ENCODE peak calls at places on chromosomes 16 and 17, in six cellular contexts. One of them, this sample, is unnamed.

GRCh38 chr17:59149841-59150511 is 5.0 kb downstream of the SKA2 start:
- DNase-seq in GM23338: no peak
- DNase-seq in A549: peak; percentile 10
- DNase-seq in dorsolateral prefrontal cortex: no peak
- DNase-seq in BE2C: no peak
- DNase-seq in mucosa of descending colon: no peak
- DNase-seq in this sample: no peak

GRCh38 chr17:78933025-78933958 is 8.1 kb upstream of the TIMP2 start:
- DNase-seq in BE2C: no peak
- DNase-seq in dorsolateral prefrontal cortex: no peak
- DNase-seq in GM23338: no peak
- DNase-seq in mucosa of descending colon: no peak
- DNase-seq in A549: peak; percentile 96
- DNase-seq in this sample: no peak

GRCh38 chr16:22232277-22233049 is 26.4 kb downstream of the EEF2K start:
- DNase-seq in GM23338: no peak
- DNase-seq in mucosa of descending colon: peak; percentile 95
- DNase-seq in BE2C: no peak
- DNase-seq in A549: peak; percentile 95
- DNase-seq in dorsolateral prefrontal cortex: no peak
- DNase-seq in this sample: no peak

GRCh38 chr17:7436556-7437368 is 1.5 kb downstream of the TMEM102 start:
- DNase-seq in BE2C: peak; percentile 81
- DNase-seq in A549: peak; percentile 92
- DNase-seq in dorsolateral prefrontal cortex: peak; percentile 54
- DNase-seq in GM23338: peak; percentile 92
- DNase-seq in mucosa of descending colon: peak; percentile 91
- DNase-seq in this sample: peak; percentile 75

GRCh38 chr16:50394215-50394802 is 25.5 kb upstream of the BRD7 start:
- DNase-seq in dorsolateral prefrontal cortex: no peak
- DNase-seq in GM23338: no peak
- DNase-seq in A549: no peak
- DNase-seq in BE2C: no peak
- DNase-seq in mucosa of descending colon: no peak
- DNase-seq in this sample: no peak

GRCh38 chr17:47203984-47204721 is 5.0 kb upstream of the MYL4 start:
- DNase-seq in mucosa of descending colon: no peak
- DNase-seq in BE2C: no peak
- DNase-seq in GM23338: no peak
- DNase-seq in A549: no peak
- DNase-seq in dorsolateral prefrontal cortex: no peak
- DNase-seq in this sample: no peak

GRCh38 chr17:79921411-79922160 is 82.3 kb upstream of the CBX4 start:
- DNase-seq in A549: no peak
- DNase-seq in dorsolateral prefrontal cortex: no peak
- DNase-seq in GM23338: no peak
- DNase-seq in mucosa of descending colon: peak; percentile 35
- DNase-seq in BE2C: no peak
- DNase-seq in this sample: no peak

GRCh38 chr17:42182927-42183734 is 2.1 kb downstream of the HCRT start:
- DNase-seq in dorsolateral prefrontal cortex: no peak
- DNase-seq in BE2C: no peak
- DNase-seq in mucosa of descending colon: no peak
- DNase-seq in GM23338: no peak
- DNase-seq in A549: peak; percentile 64
- DNase-seq in this sample: no peak

GRCh38 chr17:28864991-28865849 is 10.4 kb downstream of the ERAL1 start:
- DNase-seq in dorsolateral prefrontal cortex: no peak
- DNase-seq in GM23338: no peak
- DNase-seq in mucosa of descending colon: peak; percentile 81
- DNase-seq in A549: no peak
- DNase-seq in BE2C: no peak
- DNase-seq in this sample: no peak

DNA sequence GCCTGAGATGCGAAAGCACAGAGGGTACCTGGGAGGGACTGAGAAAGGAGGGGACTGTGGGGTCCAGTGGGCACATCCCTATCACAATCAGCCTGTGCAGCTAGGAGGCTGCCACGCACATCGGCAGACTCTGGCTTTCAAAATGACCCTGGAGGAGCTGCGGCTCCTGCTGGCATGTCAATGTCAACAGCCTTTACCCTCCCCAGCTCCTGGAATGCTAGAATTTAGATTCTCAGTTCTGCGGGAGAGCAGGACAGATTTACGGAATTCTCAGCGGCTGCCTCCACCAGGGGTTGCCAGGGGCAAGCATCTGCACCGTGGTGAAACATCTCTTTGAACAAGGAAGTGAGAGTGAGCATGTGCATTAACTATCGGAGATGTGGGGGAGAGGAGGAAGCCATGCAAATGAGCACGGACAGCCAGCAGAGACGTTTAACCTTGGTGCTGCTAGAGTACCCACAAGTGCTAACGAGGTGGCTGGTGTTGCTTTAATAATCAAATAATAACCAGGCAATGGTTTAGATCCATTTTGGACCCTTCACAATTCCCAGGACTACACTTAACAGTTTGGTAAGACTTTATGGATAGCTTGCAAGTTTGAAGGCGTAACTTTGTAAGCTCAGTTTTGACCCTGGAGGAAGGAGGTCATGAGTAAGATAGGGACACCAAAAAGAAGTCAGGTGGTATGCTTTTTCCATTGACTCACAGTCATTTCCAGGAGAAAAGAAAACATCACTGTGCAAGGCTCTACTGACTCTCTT is 54.1 kb downstream of the XYLT1 start:
- DNase-seq in A549: no peak
- DNase-seq in mucosa of descending colon: no peak
- DNase-seq in dorsolateral prefrontal cortex: peak; percentile 20
- DNase-seq in GM23338: peak; percentile 78
- DNase-seq in BE2C: no peak
- DNase-seq in this sample: no peak
- TF ChIP-seq CTCF in A549: no peak
- TF ChIP-seq CTCF in mucosa of descending colon: no peak
- TF ChIP-seq CTCF in dorsolateral prefrontal cortex: no peak
- TF ChIP-seq CTCF in GM23338: no peak
- TF ChIP-seq CTCF in BE2C: no peak
- TF ChIP-seq CTCF in this sample: no peak

DNA sequence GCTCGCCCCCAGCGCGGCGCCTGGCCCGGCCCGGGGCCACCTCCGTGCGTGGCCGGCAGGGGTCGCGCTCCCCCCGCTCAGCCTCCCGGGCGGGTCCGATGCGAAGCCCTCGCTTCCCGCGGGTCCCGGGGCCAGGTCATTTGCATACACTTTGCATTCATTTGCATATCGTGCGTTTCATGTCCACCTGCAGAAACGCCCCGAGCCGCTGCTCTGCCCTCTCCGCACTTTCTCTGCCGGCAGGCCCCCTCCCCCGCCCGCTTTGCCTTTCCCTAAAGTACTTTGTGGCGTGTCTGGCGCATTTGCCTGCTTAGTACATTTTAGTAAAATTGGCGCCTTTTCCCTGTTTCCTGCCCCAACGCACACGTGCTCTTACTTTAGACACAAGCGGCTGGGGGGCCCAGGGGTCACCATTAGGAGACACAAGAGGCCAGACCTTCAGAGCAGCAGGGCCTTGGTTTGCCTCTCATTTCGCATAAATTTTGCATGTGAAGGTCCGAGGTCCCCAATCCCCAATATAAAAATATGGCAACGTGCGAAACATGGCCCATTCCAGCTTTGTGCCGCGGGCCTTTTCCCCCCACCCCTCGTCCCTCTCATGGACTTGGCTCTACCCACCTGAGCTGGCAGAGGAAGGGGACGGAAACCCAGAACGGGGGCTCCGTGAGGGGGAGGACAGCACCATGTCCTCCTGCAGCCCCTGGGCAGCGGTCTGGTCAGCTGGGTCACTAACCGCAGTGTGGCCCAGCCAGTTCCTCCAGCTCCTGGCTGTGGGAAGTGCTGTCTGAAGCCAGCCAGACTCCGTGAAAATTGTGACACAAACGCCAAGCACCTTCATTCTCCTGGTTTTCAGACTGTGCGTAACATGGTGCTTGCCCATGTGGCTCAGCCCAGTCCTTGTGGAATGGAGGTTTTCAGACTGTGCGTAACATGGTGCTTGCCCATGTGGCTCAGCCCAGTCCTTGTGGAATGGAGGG is 34.8 kb downstream of the CBFA2T3 start:
- DNase-seq in A549: peak; percentile 29
- DNase-seq in GM23338: peak; percentile 92
- DNase-seq in BE2C: peak; percentile 69
- DNase-seq in dorsolateral prefrontal cortex: no peak
- DNase-seq in mucosa of descending colon: peak; percentile 69
- DNase-seq in this sample: peak; percentile 71
- TF ChIP-seq CTCF in A549: peak; percentile 92
- TF ChIP-seq CTCF in GM23338: peak; percentile 73
- TF ChIP-seq CTCF in BE2C: peak; percentile 53
- TF ChIP-seq CTCF in dorsolateral prefrontal cortex: peak; percentile 74
- TF ChIP-seq CTCF in mucosa of descending colon: peak; percentile 83
- TF ChIP-seq CTCF in this sample: peak; percentile 60

DNA sequence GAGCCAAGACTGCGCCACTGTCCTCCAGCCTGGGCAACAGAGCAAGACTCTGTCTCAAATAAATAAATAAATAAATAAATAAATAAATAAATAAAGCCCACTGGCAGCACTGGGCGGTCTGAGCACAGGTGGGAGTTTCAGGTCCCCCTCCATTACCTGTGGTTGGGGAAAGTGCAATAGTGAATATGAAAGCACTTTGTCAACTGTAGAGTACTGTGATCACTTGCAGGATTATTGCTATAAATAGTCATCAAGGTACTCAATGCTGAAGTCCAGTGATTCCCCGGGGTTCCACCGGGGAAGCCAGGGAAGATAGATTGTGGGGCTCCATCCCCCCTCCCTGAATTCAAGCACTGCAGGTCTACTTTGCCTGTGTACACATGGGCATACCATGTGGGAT is 42.7 kb upstream of the CPNE2 start:
- DNase-seq in dorsolateral prefrontal cortex: no peak
- DNase-seq in GM23338: no peak
- DNase-seq in mucosa of descending colon: no peak
- DNase-seq in A549: no peak
- DNase-seq in BE2C: no peak
- DNase-seq in this sample: no peak
- TF ChIP-seq CTCF in dorsolateral prefrontal cortex: no peak
- TF ChIP-seq CTCF in GM23338: no peak
- TF ChIP-seq CTCF in mucosa of descending colon: no peak
- TF ChIP-seq CTCF in A549: no peak
- TF ChIP-seq CTCF in BE2C: no peak
- TF ChIP-seq CTCF in this sample: no peak

GRCh38 chr17:75601057-75601987 is 13.7 kb downstream of the MYO15B start:
- DNase-seq in BE2C: peak; percentile 73
- DNase-seq in A549: peak; percentile 88
- DNase-seq in GM23338: peak; percentile 91
- DNase-seq in mucosa of descending colon: peak; percentile 89
- DNase-seq in dorsolateral prefrontal cortex: peak; percentile 42
- DNase-seq in this sample: no peak
- TF ChIP-seq CTCF in BE2C: peak; percentile 85
- TF ChIP-seq CTCF in A549: peak; percentile 86
- TF ChIP-seq CTCF in GM23338: peak; percentile 97
- TF ChIP-seq CTCF in mucosa of descending colon: peak; percentile 87
- TF ChIP-seq CTCF in dorsolateral prefrontal cortex: peak; percentile 38
- TF ChIP-seq CTCF in this sample: peak; percentile 72

DNA sequence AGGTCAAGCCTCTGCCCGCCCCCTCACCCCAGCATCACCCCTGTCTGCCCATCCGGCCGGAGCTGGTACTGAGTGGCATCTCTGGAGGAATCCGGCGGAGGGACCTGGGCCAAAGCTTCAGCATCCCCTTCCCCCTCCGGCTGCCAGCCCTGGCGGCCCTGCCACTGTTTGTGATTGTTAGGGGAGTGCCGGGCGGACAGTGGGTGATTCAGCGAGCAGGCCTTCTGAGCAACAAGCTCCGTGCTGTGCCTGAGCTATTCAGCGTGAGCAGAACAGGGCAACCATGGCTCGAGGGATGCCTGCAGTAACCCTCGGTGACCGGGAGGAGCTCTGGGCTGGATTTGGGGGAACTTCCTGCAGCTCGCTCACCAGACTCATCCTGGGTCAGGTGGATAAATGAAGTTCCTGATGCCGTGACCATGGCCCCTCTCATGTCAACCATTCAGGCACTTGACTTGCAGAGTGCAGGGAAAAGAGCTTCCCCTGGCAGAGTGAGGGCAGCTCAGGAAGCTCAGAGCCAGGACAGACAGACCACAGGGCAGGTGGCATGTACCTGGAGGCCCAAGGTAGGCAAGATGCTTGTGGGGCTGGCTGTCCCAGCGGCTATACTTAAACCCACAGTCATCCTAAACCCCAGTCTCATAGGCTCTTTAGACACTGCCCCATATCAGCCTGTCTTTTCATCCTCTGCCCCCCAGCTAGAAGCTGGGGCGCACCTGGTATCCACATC is 24.3 kb upstream of the MLKL start:
- DNase-seq in mucosa of descending colon: no peak
- DNase-seq in BE2C: no peak
- DNase-seq in dorsolateral prefrontal cortex: peak; percentile 96
- DNase-seq in A549: no peak
- DNase-seq in GM23338: no peak
- DNase-seq in this sample: no peak
- TF ChIP-seq CTCF in mucosa of descending colon: no peak
- TF ChIP-seq CTCF in BE2C: no peak
- TF ChIP-seq CTCF in dorsolateral prefrontal cortex: peak; percentile 15
- TF ChIP-seq CTCF in A549: no peak
- TF ChIP-seq CTCF in GM23338: no peak
- TF ChIP-seq CTCF in this sample: no peak

DNA sequence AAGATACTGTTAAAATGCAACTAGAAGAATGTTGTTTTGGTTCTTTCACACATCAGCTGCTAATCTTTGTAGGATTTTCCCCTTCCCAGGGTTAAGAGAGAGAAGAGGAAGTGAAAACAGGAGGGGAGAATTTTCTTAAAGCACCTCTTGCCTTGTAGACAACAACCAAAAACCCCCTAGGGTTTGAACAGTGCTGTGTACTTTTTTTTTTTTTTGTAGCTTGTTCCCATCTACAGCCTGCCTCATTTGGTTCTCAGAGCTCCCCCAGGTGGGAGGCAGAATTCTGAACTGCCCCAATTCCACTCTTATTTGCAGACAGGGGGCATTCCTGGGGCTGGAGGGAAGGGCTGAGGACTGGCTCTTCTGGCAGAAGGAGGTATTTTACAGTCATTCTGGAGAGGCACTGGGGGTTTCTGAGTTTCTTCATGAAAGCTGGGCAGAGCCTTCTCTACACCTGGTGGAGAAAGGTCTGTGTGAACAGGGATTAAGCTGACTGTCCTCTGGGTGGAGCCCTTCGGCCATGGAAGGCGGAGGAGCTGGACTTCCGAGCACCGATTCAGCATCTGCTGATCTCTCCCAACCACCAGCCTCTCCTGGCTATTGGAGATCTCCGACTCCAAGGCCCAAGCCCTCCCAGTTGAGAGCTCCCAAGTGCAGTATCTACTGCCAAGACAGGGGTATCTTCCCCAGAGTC is 32.2 kb downstream of the SMARCE1 start:
- DNase-seq in dorsolateral prefrontal cortex: peak; percentile 50
- DNase-seq in GM23338: peak; percentile 85
- DNase-seq in A549: peak; percentile 84
- DNase-seq in BE2C: peak; percentile 65
- DNase-seq in mucosa of descending colon: peak; percentile 70
- DNase-seq in this sample: no peak
- TF ChIP-seq CTCF in dorsolateral prefrontal cortex: peak; percentile 11
- TF ChIP-seq CTCF in GM23338: peak; percentile 81
- TF ChIP-seq CTCF in A549: peak; percentile 93
- TF ChIP-seq CTCF in BE2C: peak; percentile 67
- TF ChIP-seq CTCF in mucosa of descending colon: no peak
- TF ChIP-seq CTCF in this sample: no peak

This sample was measured in mesothelial cell of epicardium.